ENCODE peak calls at places on chromosome 16, in six cellular contexts. One of them, this sample, is unnamed.

GRCh38 chr16:4979164-4979563 is 21.0 kb downstream of the SEC14L5 start:
- DNase-seq in astrocyte of the cerebellum: no peak
- DNase-seq in HCT116: no peak
- DNase-seq in GM23248: no peak
- DNase-seq in cardiac muscle cell: no peak
- DNase-seq in CD8-positive, alpha-beta memory T cell: no peak
- DNase-seq in this sample: no peak

GRCh38 chr16:29320274-29320999 is 86.1 kb downstream of the NPIPB11 start:
- DNase-seq in astrocyte of the cerebellum: no peak
- DNase-seq in HCT116: no peak
- DNase-seq in GM23248: no peak
- DNase-seq in cardiac muscle cell: no peak
- DNase-seq in CD8-positive, alpha-beta memory T cell: no peak
- DNase-seq in this sample: no peak

GRCh38 chr16:1932050-1933028 is 10.7 kb downstream of the MSRB1 start:
- DNase-seq in astrocyte of the cerebellum: no peak
- DNase-seq in HCT116: no peak
- DNase-seq in GM23248: no peak
- DNase-seq in cardiac muscle cell: no peak
- DNase-seq in CD8-positive, alpha-beta memory T cell: no peak
- DNase-seq in this sample: no peak

GRCh38 chr16:49557070-49557446 is 183.5 kb downstream of the C16orf78 start:
- DNase-seq in astrocyte of the cerebellum: no peak
- DNase-seq in HCT116: no peak
- DNase-seq in GM23248: no peak
- DNase-seq in cardiac muscle cell: peak
- DNase-seq in CD8-positive, alpha-beta memory T cell: no peak
- DNase-seq in this sample: no peak

GRCh38 chr16:72860726-72861562 is 187.0 kb downstream of the ZFHX3 start:
- DNase-seq in astrocyte of the cerebellum: no peak
- DNase-seq in HCT116: no peak
- DNase-seq in GM23248: no peak
- DNase-seq in cardiac muscle cell: no peak
- DNase-seq in CD8-positive, alpha-beta memory T cell: no peak
- DNase-seq in this sample: no peak

GRCh38 chr16:65125871-65126270 is 4.0 kb upstream of the CDH11 start:
- DNase-seq in astrocyte of the cerebellum: no peak
- DNase-seq in HCT116: no peak
- DNase-seq in GM23248: peak
- DNase-seq in cardiac muscle cell: no peak
- DNase-seq in CD8-positive, alpha-beta memory T cell: no peak
- DNase-seq in this sample: no peak

GRCh38 chr16:80804451-80805383 is at the start of gene CDYL2:
- DNase-seq in astrocyte of the cerebellum: no peak
- DNase-seq in HCT116: no peak
- DNase-seq in GM23248: peak
- DNase-seq in cardiac muscle cell: no peak
- DNase-seq in CD8-positive, alpha-beta memory T cell: peak
- DNase-seq in this sample: no peak

GRCh38 chr16:78778724-78779004 is 679.2 kb downstream of the WWOX start:
- DNase-seq in astrocyte of the cerebellum: no peak
- DNase-seq in HCT116: no peak
- DNase-seq in GM23248: no peak
- DNase-seq in cardiac muscle cell: no peak
- DNase-seq in CD8-positive, alpha-beta memory T cell: no peak
- DNase-seq in this sample: no peak

GRCh38 chr16:23296994-23297393 is 5.1 kb upstream of the SCNN1B start:
- DNase-seq in astrocyte of the cerebellum: no peak
- DNase-seq in HCT116: peak
- DNase-seq in GM23248: no peak
- DNase-seq in cardiac muscle cell: no peak
- DNase-seq in CD8-positive, alpha-beta memory T cell: no peak
- DNase-seq in this sample: peak

GRCh38 chr16:76639685-76640289 is 362.6 kb downstream of the CNTNAP4 start:
- DNase-seq in astrocyte of the cerebellum: peak
- DNase-seq in HCT116: no peak
- DNase-seq in GM23248: peak
- DNase-seq in cardiac muscle cell: peak
- DNase-seq in CD8-positive, alpha-beta memory T cell: no peak
- DNase-seq in this sample: peak

GRCh38 chr16:10736926-10737625 is 6.6 kb upstream of the NUBP1 start:
- DNase-seq in astrocyte of the cerebellum: peak
- DNase-seq in HCT116: peak
- DNase-seq in GM23248: peak
- DNase-seq in cardiac muscle cell: peak
- DNase-seq in CD8-positive, alpha-beta memory T cell: peak
- DNase-seq in this sample: peak
- H3K4me3 ChIP-seq in astrocyte of the cerebellum: no peak
- H3K4me3 ChIP-seq in HCT116: no peak
- H3K4me3 ChIP-seq in GM23248: no peak
- H3K4me3 ChIP-seq in cardiac muscle cell: no peak
- H3K4me3 ChIP-seq in CD8-positive, alpha-beta memory T cell: peak
- H3K4me3 ChIP-seq in this sample: no peak

DNA sequence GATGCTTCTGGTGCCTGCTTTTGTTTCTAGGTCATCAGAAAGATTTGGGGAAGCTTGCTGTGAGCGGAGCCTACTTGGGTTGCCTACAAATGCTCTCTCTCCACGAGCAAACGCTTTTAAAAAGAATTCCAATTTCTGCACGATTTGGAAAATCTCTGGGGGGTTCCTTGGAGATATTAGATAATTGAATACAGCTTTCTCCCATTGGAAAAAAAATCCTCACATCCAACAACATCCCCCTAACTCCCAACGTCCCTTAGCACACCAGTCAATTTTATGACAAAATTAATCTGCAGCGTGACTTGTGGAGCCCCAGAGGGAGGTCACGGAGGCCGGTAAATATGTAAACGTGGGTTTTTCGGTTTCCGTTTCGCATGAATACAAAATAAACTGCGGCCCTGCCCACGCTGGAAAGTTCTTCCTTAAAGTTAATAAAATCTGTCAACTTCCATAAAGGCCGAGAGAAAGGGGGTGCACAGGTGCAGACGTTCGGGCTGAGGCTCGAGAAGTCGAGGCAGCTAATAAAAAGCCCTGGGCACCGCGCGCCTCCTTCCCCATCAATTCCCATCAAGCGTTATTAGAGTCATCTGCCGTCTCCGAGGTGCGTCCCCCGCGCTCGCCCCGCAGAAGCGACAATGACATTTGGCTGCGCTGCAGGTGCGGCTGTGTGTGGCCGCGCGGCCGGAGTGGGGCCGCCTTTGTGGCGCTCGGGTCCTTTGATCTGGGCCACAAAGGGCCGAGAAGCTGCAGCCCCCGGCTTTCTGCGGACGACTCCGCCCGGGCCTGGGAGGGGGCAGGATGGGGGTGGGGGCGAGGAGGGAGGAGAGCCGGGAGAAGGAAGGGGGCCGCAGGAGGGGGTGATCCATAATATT is 37.6 kb downstream of the SALL1 start:
- DNase-seq in astrocyte of the cerebellum: no peak
- DNase-seq in HCT116: no peak
- DNase-seq in GM23248: no peak
- DNase-seq in cardiac muscle cell: no peak
- DNase-seq in CD8-positive, alpha-beta memory T cell: no peak
- DNase-seq in this sample: no peak
- H3K4me3 ChIP-seq in astrocyte of the cerebellum: peak
- H3K4me3 ChIP-seq in HCT116: no peak
- H3K4me3 ChIP-seq in GM23248: peak
- H3K4me3 ChIP-seq in cardiac muscle cell: peak
- H3K4me3 ChIP-seq in CD8-positive, alpha-beta memory T cell: no peak
- H3K4me3 ChIP-seq in this sample: no peak

DNA sequence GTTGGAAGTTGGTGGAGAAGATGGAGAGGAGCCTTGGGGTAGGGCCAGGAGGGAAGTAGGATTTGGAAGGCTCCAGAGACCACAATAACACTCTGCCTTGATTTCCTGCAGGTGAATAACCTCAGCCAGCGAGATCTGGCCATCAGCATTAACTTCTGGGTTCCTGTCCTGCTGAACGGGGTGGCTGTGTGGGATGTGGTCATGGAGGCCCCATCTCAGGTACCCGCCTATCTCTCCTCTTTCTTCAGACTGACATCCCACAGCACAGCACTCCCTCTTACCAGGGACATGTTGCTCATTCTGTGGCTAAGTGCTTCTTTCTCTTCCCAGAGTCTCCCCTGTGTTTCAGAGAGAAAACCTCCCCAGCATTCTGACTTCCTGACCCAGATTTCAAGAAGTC is 4.9 kb downstream of the COX6A2 start:
- DNase-seq in astrocyte of the cerebellum: no peak
- DNase-seq in HCT116: no peak
- DNase-seq in GM23248: no peak
- DNase-seq in cardiac muscle cell: no peak
- DNase-seq in CD8-positive, alpha-beta memory T cell: no peak
- DNase-seq in this sample: no peak
- H3K4me3 ChIP-seq in astrocyte of the cerebellum: no peak
- H3K4me3 ChIP-seq in HCT116: no peak
- H3K4me3 ChIP-seq in GM23248: no peak
- H3K4me3 ChIP-seq in cardiac muscle cell: no peak
- H3K4me3 ChIP-seq in CD8-positive, alpha-beta memory T cell: no peak
- H3K4me3 ChIP-seq in this sample: no peak

GRCh38 chr16:85125570-85126382 is 13.5 kb upstream of the CIBAR2 start:
- DNase-seq in astrocyte of the cerebellum: no peak
- DNase-seq in HCT116: no peak
- DNase-seq in GM23248: no peak
- DNase-seq in cardiac muscle cell: peak
- DNase-seq in CD8-positive, alpha-beta memory T cell: no peak
- DNase-seq in this sample: no peak

GRCh38 chr16:85126383-85126730 is 14.1 kb upstream of the CIBAR2 start:
- DNase-seq in astrocyte of the cerebellum: no peak
- DNase-seq in HCT116: no peak
- DNase-seq in GM23248: no peak
- DNase-seq in cardiac muscle cell: no peak
- DNase-seq in CD8-positive, alpha-beta memory T cell: no peak
- DNase-seq in this sample: no peak

GRCh38 chr16:85124636-85125346 is 12.5 kb upstream of the CIBAR2 start:
- DNase-seq in astrocyte of the cerebellum: no peak
- DNase-seq in HCT116: no peak
- DNase-seq in GM23248: no peak
- DNase-seq in cardiac muscle cell: no peak
- DNase-seq in CD8-positive, alpha-beta memory T cell: no peak
- DNase-seq in this sample: no peak

GRCh38 chr16:85126731-85127662 is 14.7 kb upstream of the CIBAR2 start:
- DNase-seq in astrocyte of the cerebellum: peak
- DNase-seq in HCT116: no peak
- DNase-seq in GM23248: peak
- DNase-seq in cardiac muscle cell: peak
- DNase-seq in CD8-positive, alpha-beta memory T cell: no peak
- DNase-seq in this sample: no peak

DNA sequence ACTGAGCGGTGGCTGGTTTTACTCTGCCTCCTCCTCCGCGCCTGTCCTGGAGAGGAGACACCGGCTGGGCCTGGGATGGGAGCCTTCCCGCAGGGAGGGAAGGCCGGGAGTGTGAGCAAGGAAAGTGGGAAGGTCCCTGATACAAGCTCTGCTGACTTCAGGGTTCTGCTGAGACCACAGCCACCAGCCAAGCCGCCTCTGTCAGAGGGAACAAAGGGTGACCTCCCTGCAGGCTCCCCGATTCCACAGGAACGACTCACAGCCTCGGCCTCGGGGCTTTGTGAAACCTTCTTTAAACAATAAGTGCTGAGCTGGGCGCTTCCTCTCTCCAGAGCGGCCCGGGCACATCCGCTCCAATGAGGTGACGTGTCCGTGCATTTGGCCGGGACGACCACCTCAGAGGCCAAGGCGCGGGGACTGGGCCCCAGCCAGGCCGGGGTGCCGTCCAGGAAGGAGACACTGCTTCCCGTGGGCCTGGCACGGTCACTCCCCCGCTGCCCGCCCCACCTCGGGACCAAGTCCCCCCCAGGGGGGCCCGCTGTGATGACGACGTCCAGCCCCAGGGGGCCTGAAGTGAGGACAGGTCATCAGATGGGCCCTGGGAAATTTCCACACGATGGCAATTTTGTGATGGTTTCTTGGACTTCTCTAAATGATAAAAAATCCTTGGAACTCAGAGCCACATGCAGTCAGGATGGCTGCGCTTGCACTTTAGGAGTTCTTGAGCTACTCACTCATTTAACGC is 11.8 kb upstream of the CIBAR2 start:
- DNase-seq in astrocyte of the cerebellum: peak
- DNase-seq in HCT116: no peak
- DNase-seq in GM23248: peak
- DNase-seq in cardiac muscle cell: no peak
- DNase-seq in CD8-positive, alpha-beta memory T cell: no peak
- DNase-seq in this sample: no peak
- H3K4me3 ChIP-seq in astrocyte of the cerebellum: no peak
- H3K4me3 ChIP-seq in HCT116: no peak
- H3K4me3 ChIP-seq in GM23248: no peak
- H3K4me3 ChIP-seq in cardiac muscle cell: no peak
- H3K4me3 ChIP-seq in CD8-positive, alpha-beta memory T cell: no peak
- H3K4me3 ChIP-seq in this sample: no peak

GRCh38 chr16:11601911-11602310 is 15.2 kb upstream of the LITAF start:
- DNase-seq in astrocyte of the cerebellum: no peak
- DNase-seq in HCT116: no peak
- DNase-seq in GM23248: no peak
- DNase-seq in cardiac muscle cell: no peak
- DNase-seq in CD8-positive, alpha-beta memory T cell: no peak
- DNase-seq in this sample: no peak

GRCh38 chr16:11604783-11605563 is 18.3 kb upstream of the LITAF start:
- DNase-seq in astrocyte of the cerebellum: no peak
- DNase-seq in HCT116: no peak
- DNase-seq in GM23248: peak
- DNase-seq in cardiac muscle cell: no peak
- DNase-seq in CD8-positive, alpha-beta memory T cell: no peak
- DNase-seq in this sample: no peak

GRCh38 chr16:11603331-11603750 is 16.6 kb upstream of the LITAF start:
- DNase-seq in astrocyte of the cerebellum: no peak
- DNase-seq in HCT116: no peak
- DNase-seq in GM23248: no peak
- DNase-seq in cardiac muscle cell: no peak
- DNase-seq in CD8-positive, alpha-beta memory T cell: no peak
- DNase-seq in this sample: no peak

GRCh38 chr16:11601425-11601824 is 14.7 kb upstream of the LITAF start:
- DNase-seq in astrocyte of the cerebellum: no peak
- DNase-seq in HCT116: no peak
- DNase-seq in GM23248: no peak
- DNase-seq in cardiac muscle cell: no peak
- DNase-seq in CD8-positive, alpha-beta memory T cell: no peak
- DNase-seq in this sample: no peak

DNA sequence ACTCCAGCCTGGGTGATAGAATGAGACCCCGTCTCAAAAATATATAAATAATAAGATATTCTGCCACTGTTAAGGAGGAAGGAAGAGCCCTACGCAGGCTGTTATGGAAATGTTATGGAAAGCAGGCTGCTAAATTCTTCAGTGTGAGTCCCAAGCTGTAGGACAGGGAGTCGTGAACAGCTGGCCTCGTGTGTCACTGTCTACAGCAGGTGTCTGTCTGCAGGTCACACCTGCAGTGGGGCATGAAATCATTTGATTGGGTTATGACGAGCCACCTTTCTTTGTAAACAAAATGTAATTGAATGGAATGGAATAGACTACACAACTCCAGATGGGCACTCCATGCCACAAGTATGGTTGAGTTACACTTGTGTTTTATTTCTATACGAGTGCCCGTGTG is 15.6 kb upstream of the LITAF start:
- DNase-seq in astrocyte of the cerebellum: no peak
- DNase-seq in HCT116: no peak
- DNase-seq in GM23248: no peak
- DNase-seq in cardiac muscle cell: no peak
- DNase-seq in CD8-positive, alpha-beta memory T cell: no peak
- DNase-seq in this sample: no peak
- H3K4me3 ChIP-seq in astrocyte of the cerebellum: no peak
- H3K4me3 ChIP-seq in HCT116: no peak
- H3K4me3 ChIP-seq in GM23248: no peak
- H3K4me3 ChIP-seq in cardiac muscle cell: no peak
- H3K4me3 ChIP-seq in CD8-positive, alpha-beta memory T cell: no peak
- H3K4me3 ChIP-seq in this sample: no peak

This sample was measured in LNCaP clone FGC.